ENCODE peak calls at places on chromosomes 16 and 17, in eight cellular contexts. One of them, this sample, is unnamed.
A peak's percentile ranks its signal among the peaks of the same experiment; 100 is the strongest.

GRCh38 chr17:4499431-4500187 is 928 bp downstream of the SPNS2 start:
- ATAC-seq in naive thymus-derived CD8-positive, alpha-beta T cell: peak; percentile 31
- ATAC-seq in IMR-90: no peak
- ATAC-seq in foreskin keratinocyte: no peak
- ATAC-seq in A549: peak; percentile 11
- ATAC-seq in activated naive CD4-positive, alpha-beta T cell treated with anti-CD3 and anti-CD28 coated beads, Interleukin-2, amount 50 U/mL, for 72 hours: peak; percentile 18
- ATAC-seq in RWPE2: peak; percentile 3
- ATAC-seq in Right ventricle myocardium inferior: no peak
- ATAC-seq in this sample: peak; percentile 17

GRCh38 chr17:28597606-28598383 is 1.0 kb downstream of the SPAG5 start:
- ATAC-seq in Right ventricle myocardium inferior: no peak
- ATAC-seq in RWPE2: no peak
- ATAC-seq in naive thymus-derived CD8-positive, alpha-beta T cell: no peak
- ATAC-seq in foreskin keratinocyte: no peak
- ATAC-seq in IMR-90: no peak
- ATAC-seq in A549: no peak
- ATAC-seq in activated naive CD4-positive, alpha-beta T cell treated with anti-CD3 and anti-CD28 coated beads, Interleukin-2, amount 50 U/mL, for 72 hours: no peak
- ATAC-seq in this sample: no peak

GRCh38 chr17:77253611-77254051 is 112.9 kb downstream of the SEC14L1 start:
- ATAC-seq in foreskin keratinocyte: no peak
- ATAC-seq in A549: no peak
- ATAC-seq in IMR-90: peak; percentile 63
- ATAC-seq in Right ventricle myocardium inferior: no peak
- ATAC-seq in naive thymus-derived CD8-positive, alpha-beta T cell: no peak
- ATAC-seq in RWPE2: no peak
- ATAC-seq in activated naive CD4-positive, alpha-beta T cell treated with anti-CD3 and anti-CD28 coated beads, Interleukin-2, amount 50 U/mL, for 72 hours: no peak
- ATAC-seq in this sample: peak; percentile 15

GRCh38 chr16:82882249-82882648 is 255.5 kb downstream of the CDH13 start:
- ATAC-seq in IMR-90: no peak
- ATAC-seq in A549: no peak
- ATAC-seq in RWPE2: no peak
- ATAC-seq in foreskin keratinocyte: no peak
- ATAC-seq in Right ventricle myocardium inferior: peak; percentile 60
- ATAC-seq in activated naive CD4-positive, alpha-beta T cell treated with anti-CD3 and anti-CD28 coated beads, Interleukin-2, amount 50 U/mL, for 72 hours: no peak
- ATAC-seq in naive thymus-derived CD8-positive, alpha-beta T cell: no peak
- ATAC-seq in this sample: no peak

GRCh38 chr17:6080711-6081430 is 10.7 kb downstream of the WSCD1 start:
- ATAC-seq in Right ventricle myocardium inferior: no peak
- ATAC-seq in activated naive CD4-positive, alpha-beta T cell treated with anti-CD3 and anti-CD28 coated beads, Interleukin-2, amount 50 U/mL, for 72 hours: no peak
- ATAC-seq in RWPE2: no peak
- ATAC-seq in naive thymus-derived CD8-positive, alpha-beta T cell: no peak
- ATAC-seq in foreskin keratinocyte: no peak
- ATAC-seq in A549: no peak
- ATAC-seq in IMR-90: no peak
- ATAC-seq in this sample: no peak

GRCh38 chr16:57365826-57366536 is 6.3 kb upstream of the CX3CL1 start:
- ATAC-seq in A549: no peak
- ATAC-seq in RWPE2: no peak
- ATAC-seq in naive thymus-derived CD8-positive, alpha-beta T cell: no peak
- ATAC-seq in IMR-90: no peak
- ATAC-seq in Right ventricle myocardium inferior: no peak
- ATAC-seq in activated naive CD4-positive, alpha-beta T cell treated with anti-CD3 and anti-CD28 coated beads, Interleukin-2, amount 50 U/mL, for 72 hours: no peak
- ATAC-seq in foreskin keratinocyte: no peak
- ATAC-seq in this sample: no peak

GRCh38 chr17:81483085-81483861 is 29.3 kb downstream of the ACTG1 start:
- ATAC-seq in foreskin keratinocyte: no peak
- ATAC-seq in naive thymus-derived CD8-positive, alpha-beta T cell: no peak
- ATAC-seq in RWPE2: no peak
- ATAC-seq in activated naive CD4-positive, alpha-beta T cell treated with anti-CD3 and anti-CD28 coated beads, Interleukin-2, amount 50 U/mL, for 72 hours: no peak
- ATAC-seq in IMR-90: no peak
- ATAC-seq in Right ventricle myocardium inferior: peak; percentile 11
- ATAC-seq in A549: no peak
- ATAC-seq in this sample: peak; percentile 2

GRCh38 chr17:63911657-63912100 is 621 bp upstream of the CSHL1 start:
- ATAC-seq in Right ventricle myocardium inferior: no peak
- ATAC-seq in activated naive CD4-positive, alpha-beta T cell treated with anti-CD3 and anti-CD28 coated beads, Interleukin-2, amount 50 U/mL, for 72 hours: peak; percentile 73
- ATAC-seq in RWPE2: peak; percentile 74
- ATAC-seq in IMR-90: peak; percentile 87
- ATAC-seq in A549: peak; percentile 63
- ATAC-seq in foreskin keratinocyte: peak; percentile 65
- ATAC-seq in naive thymus-derived CD8-positive, alpha-beta T cell: peak; percentile 71
- ATAC-seq in this sample: peak; percentile 62

GRCh38 chr16:1781758-1782407 is 488 bp downstream of the SPSB3 start:
- ATAC-seq in Right ventricle myocardium inferior: peak; percentile 0
- ATAC-seq in IMR-90: peak; percentile 21
- ATAC-seq in RWPE2: no peak
- ATAC-seq in activated naive CD4-positive, alpha-beta T cell treated with anti-CD3 and anti-CD28 coated beads, Interleukin-2, amount 50 U/mL, for 72 hours: no peak
- ATAC-seq in foreskin keratinocyte: peak; percentile 1
- ATAC-seq in A549: peak; percentile 20
- ATAC-seq in naive thymus-derived CD8-positive, alpha-beta T cell: peak; percentile 8
- ATAC-seq in this sample: peak; percentile 14

GRCh38 chr17:58706351-58707140 is 14.1 kb downstream of the RAD51C start:
- ATAC-seq in Right ventricle myocardium inferior: no peak
- ATAC-seq in foreskin keratinocyte: no peak
- ATAC-seq in IMR-90: no peak
- ATAC-seq in RWPE2: no peak
- ATAC-seq in naive thymus-derived CD8-positive, alpha-beta T cell: no peak
- ATAC-seq in A549: no peak
- ATAC-seq in activated naive CD4-positive, alpha-beta T cell treated with anti-CD3 and anti-CD28 coated beads, Interleukin-2, amount 50 U/mL, for 72 hours: peak; percentile 18
- ATAC-seq in this sample: no peak

GRCh38 chr17:8905256-8905778 is 37.8 kb upstream of the PIK3R6 start:
- ATAC-seq in A549: peak; percentile 27
- ATAC-seq in Right ventricle myocardium inferior: no peak
- ATAC-seq in IMR-90: no peak
- ATAC-seq in RWPE2: no peak
- ATAC-seq in naive thymus-derived CD8-positive, alpha-beta T cell: no peak
- ATAC-seq in foreskin keratinocyte: no peak
- ATAC-seq in activated naive CD4-positive, alpha-beta T cell treated with anti-CD3 and anti-CD28 coated beads, Interleukin-2, amount 50 U/mL, for 72 hours: no peak
- ATAC-seq in this sample: no peak

GRCh38 chr17:78609198-78609597 is 32.0 kb upstream of the DNAH17 start:
- ATAC-seq in foreskin keratinocyte: no peak
- ATAC-seq in Right ventricle myocardium inferior: peak; percentile 34
- ATAC-seq in IMR-90: no peak
- ATAC-seq in naive thymus-derived CD8-positive, alpha-beta T cell: no peak
- ATAC-seq in RWPE2: no peak
- ATAC-seq in activated naive CD4-positive, alpha-beta T cell treated with anti-CD3 and anti-CD28 coated beads, Interleukin-2, amount 50 U/mL, for 72 hours: no peak
- ATAC-seq in A549: no peak
- ATAC-seq in this sample: no peak

GRCh38 chr17:82231562-82232321 is 2.9 kb downstream of the SLC16A3 start:
- ATAC-seq in RWPE2: peak; percentile 5
- ATAC-seq in activated naive CD4-positive, alpha-beta T cell treated with anti-CD3 and anti-CD28 coated beads, Interleukin-2, amount 50 U/mL, for 72 hours: no peak
- ATAC-seq in Right ventricle myocardium inferior: peak; percentile 58
- ATAC-seq in naive thymus-derived CD8-positive, alpha-beta T cell: no peak
- ATAC-seq in A549: peak; percentile 30
- ATAC-seq in foreskin keratinocyte: no peak
- ATAC-seq in IMR-90: peak; percentile 1
- ATAC-seq in this sample: peak; percentile 10

GRCh38 chr17:21358185-21358584 is 18.0 kb upstream of the KCNJ12 start:
- ATAC-seq in RWPE2: no peak
- ATAC-seq in Right ventricle myocardium inferior: peak; percentile 62
- ATAC-seq in naive thymus-derived CD8-positive, alpha-beta T cell: no peak
- ATAC-seq in foreskin keratinocyte: no peak
- ATAC-seq in IMR-90: no peak
- ATAC-seq in A549: no peak
- ATAC-seq in activated naive CD4-positive, alpha-beta T cell treated with anti-CD3 and anti-CD28 coated beads, Interleukin-2, amount 50 U/mL, for 72 hours: no peak
- ATAC-seq in this sample: no peak

GRCh38 chr16:24499193-24499814 is 40.1 kb upstream of the RBBP6 start:
- ATAC-seq in IMR-90: peak; percentile 74
- ATAC-seq in naive thymus-derived CD8-positive, alpha-beta T cell: no peak
- ATAC-seq in activated naive CD4-positive, alpha-beta T cell treated with anti-CD3 and anti-CD28 coated beads, Interleukin-2, amount 50 U/mL, for 72 hours: no peak
- ATAC-seq in A549: peak; percentile 91
- ATAC-seq in Right ventricle myocardium inferior: no peak
- ATAC-seq in foreskin keratinocyte: peak; percentile 24
- ATAC-seq in RWPE2: peak; percentile 47
- ATAC-seq in this sample: peak; percentile 37

This sample was measured in esophagus mucosa.